ENCODE peak calls at places on chromosomes 16 and 17, in seven cellular contexts. Z is adipocyte; M is CD8-positive, alpha-beta memory T cell; G is CD4-positive, alpha-beta memory T cell; H is prostate gland; P is transverse colon; T is heart left ventricle. O is an unnamed sample. For H3K4me1 and H3K27me3, the result is how much of the 10 kb centered on the place peaks cover.

GRCh38 chr16:83809092-83809491 is 1.3 kb downstream of the HSBP1 start:
- DNase-seq in Z (no peak), M (no peak), G (no peak), H (no peak), P (no peak), T (no peak), O (no peak)

GRCh38 chr17:32192379-32192778 is 50.1 kb downstream of the RHOT1 start:
- DNase-seq in Z (peak), M (no peak), G (no peak), H (no peak), P (no peak), T (no peak), O (no peak)

GRCh38 chr16:24309222-24309905 is 53.2 kb downstream of the CACNG3 start:
- DNase-seq in Z (no peak), M (no peak), G (no peak), H (no peak), P (no peak), T (no peak), O (no peak)

GRCh38 chr16:75075688-75076268 is 40.8 kb downstream of the LDHD start:
- DNase-seq in Z (no peak), M (no peak), G (no peak), H (no peak), P (no peak), T (no peak), O (no peak)

GRCh38 chr17:72143245-72143644 is 22.4 kb downstream of the SOX9 start:
- DNase-seq in Z (no peak), M (no peak), G (no peak), H (no peak), P (no peak), T (no peak), O (no peak)

GRCh38 chr16:14341324-14342225 is 270.5 kb downstream of the MRTFB start:
- DNase-seq in Z (no peak), M (no peak), G (no peak), H (no peak), P (no peak), T (no peak), O (no peak)

GRCh38 chr17:11610999-11611566 is 12.8 kb downstream of the DNAH9 start:
- DNase-seq in Z (no peak), M (no peak), G (no peak), H (no peak), P (no peak), T (no peak), O (no peak)

GRCh38 chr17:2056221-2057129 is 1.6 kb downstream of the HIC1 start:
- DNase-seq in Z (peak), M (peak), G (peak), H (no peak), P (peak), T (no peak), O (no peak)

GRCh38 chr17:48442819-48443218 is 12.8 kb upstream of the SKAP1 start:
- DNase-seq in Z (no peak), M (no peak), G (peak), H (no peak), P (no peak), T (no peak), O (no peak)

GRCh38 chr16:23788653-23789052 is 33.8 kb downstream of the CHP2 start:
- DNase-seq in Z (no peak), M (no peak), G (no peak), H (no peak), P (no peak), T (no peak), O (no peak)

GRCh38 chr17:5580367-5580766 is 3.9 kb downstream of the NLRP1 start:
- DNase-seq in Z (peak), M (no peak), G (no peak), H (no peak), P (no peak), T (no peak), O (no peak)

GRCh38 chr16:12229759-12230594 is 253.4 kb downstream of the SNX29 start:
- DNase-seq in Z (peak), M (no peak), G (no peak), H (no peak), P (no peak), T (no peak), O (peak)

GRCh38 chr17:75979705-75980187 is 706 bp downstream of the TEN1 start:
- DNase-seq in Z (peak), M (no peak), G (no peak), H (no peak), P (no peak), T (no peak), O (no peak)

GRCh38 chr16:69626256-69626655 is 60.5 kb downstream of the NFAT5 start:
- DNase-seq in Z (peak), M (no peak), G (no peak), H (no peak), P (no peak), T (no peak), O (peak)

GRCh38 chr17:32813021-32813420 is 63.9 kb downstream of the MYO1D start:
- DNase-seq in Z (no peak), M (no peak), G (no peak), H (no peak), P (no peak), T (no peak), O (peak)

GRCh38 chr16:35631261-35631945 is 2172.0 kb downstream of the TP53TG3F start:
- DNase-seq in Z (no peak), M (no peak), G (no peak), H (no peak), P (no peak), T (no peak), O (no peak)

GRCh38 chr16:53159781-53160436 is 105.1 kb downstream of the CHD9 start:
- DNase-seq in Z (peak), M (peak), G (peak), H (no peak), P (no peak), T (no peak), O (no peak)

GRCh38 chr17:45867171-45867570 is 22.5 kb downstream of the SPPL2C start:
- DNase-seq in Z (no peak), M (no peak), G (no peak), H (no peak), P (no peak), T (no peak), O (no peak)

GRCh38 chr16:46843898-46844642 is 13.1 kb upstream of the C16orf87 start:
- DNase-seq in Z (no peak), M (no peak), G (no peak), H (no peak), P (no peak), T (no peak), O (no peak)

DNA sequence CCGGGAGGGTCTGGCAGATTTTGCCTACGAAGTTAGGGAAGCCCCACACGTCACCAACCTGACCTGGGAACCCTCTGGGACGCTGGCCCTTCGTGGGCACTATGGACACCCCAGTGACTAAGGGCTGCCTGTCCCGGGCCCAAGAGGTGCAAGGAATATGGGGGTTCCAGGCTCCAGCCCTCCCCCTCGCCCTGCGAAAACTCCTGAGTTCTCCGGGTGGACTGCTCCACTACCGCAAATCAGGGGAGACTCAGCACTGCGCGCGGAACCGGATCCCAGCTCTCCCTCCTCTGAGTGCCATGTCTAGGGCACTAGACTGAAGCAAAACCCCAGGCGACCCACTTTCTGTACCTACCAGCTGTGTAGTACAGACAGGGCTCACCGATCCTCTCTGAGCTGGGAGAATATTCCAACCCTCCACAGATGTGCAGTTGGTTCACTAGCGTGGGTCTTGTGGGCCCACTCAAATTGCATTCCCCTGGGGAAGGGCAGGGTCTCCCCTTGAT is at the start of gene ARL5C:
- DNase-seq in Z (no peak), M (no peak), G (no peak), H (no peak), P (no peak), T (no peak), O (no peak)
- H3K4me1 ChIP-seq in Z (under half), M (under half), G (under half), H (under half), P (under half), T (under half), O (under half)

DNA sequence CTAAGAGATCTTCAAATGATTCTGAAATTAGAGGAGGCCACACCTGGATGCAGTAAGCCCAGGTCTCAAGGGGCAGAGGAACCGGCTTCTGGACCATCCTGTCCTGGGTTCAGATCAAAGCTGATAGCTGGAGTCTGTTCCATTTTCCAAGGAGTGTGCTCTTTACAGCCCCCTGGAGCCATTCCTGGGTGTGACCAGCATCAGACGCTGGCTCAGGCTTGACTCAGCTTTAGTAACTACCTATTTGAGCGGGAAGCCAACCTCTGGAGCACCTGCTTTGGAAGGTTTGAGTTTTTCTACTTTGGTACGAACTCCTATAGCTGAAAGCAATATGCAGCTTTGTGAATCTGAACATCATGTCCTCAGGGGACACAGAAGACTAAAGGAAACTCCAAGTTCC is 12.9 kb upstream of the BBS2 start:
- DNase-seq in Z (no peak), M (no peak), G (no peak), H (no peak), P (no peak), T (no peak), O (no peak)
- H3K27me3 ChIP-seq in Z (under half), M (under half), G (under half), H (under half), P (under half), T (under half), O (under half)

GRCh38 chr17:10094806-10095205 is 103.6 kb downstream of the GAS7 start:
- DNase-seq in Z (no peak), M (no peak), G (no peak), H (no peak), P (no peak), T (no peak), O (no peak)
- H3K4me1 ChIP-seq in Z (under half), M (under half), G (under half), H (under half), P (under half), T (under half), O (under half)

DNA sequence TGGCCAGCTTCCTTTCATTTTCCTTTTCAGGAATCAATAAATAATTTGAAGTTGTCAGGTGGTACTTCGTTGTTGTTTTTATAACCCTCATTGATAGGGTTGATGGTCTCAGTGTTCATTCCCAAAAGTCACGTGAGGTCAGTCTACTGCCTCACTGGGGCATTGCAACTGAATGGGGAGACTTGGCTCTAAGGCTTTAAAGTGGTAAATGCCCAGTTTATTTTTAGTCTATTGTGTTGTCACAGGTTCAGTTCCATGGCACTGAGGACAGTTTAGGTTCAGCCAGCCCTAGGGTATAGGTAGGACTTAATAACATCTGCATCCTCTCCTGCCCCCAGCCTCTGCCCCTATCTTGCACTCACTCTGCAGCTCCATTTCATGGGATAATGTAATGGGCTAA is 33.5 kb upstream of the NGFR start:
- DNase-seq in Z (no peak), M (no peak), G (no peak), H (no peak), P (no peak), T (no peak), O (no peak)
- H3K27me3 ChIP-seq in Z (half or more), M (under half), G (under half), H (under half), P (half or more), T (under half), O (half or more)

GRCh38 chr17:39703913-39704312 is 4.0 kb downstream of the ERBB2 start:
- DNase-seq in Z (no peak), M (no peak), G (no peak), H (no peak), P (no peak), T (no peak), O (no peak)

GRCh38 chr17:39705786-39706348 is 6.0 kb downstream of the ERBB2 start:
- DNase-seq in Z (no peak), M (no peak), G (no peak), H (peak), P (peak), T (peak), O (peak)

GRCh38 chr17:39702901-39703893 is 3.3 kb downstream of the ERBB2 start:
- DNase-seq in Z (no peak), M (no peak), G (no peak), H (peak), P (no peak), T (no peak), O (no peak)

GRCh38 chr17:39706383-39706782 is 6.5 kb downstream of the ERBB2 start:
- DNase-seq in Z (no peak), M (no peak), G (no peak), H (no peak), P (no peak), T (no peak), O (no peak)

DNA sequence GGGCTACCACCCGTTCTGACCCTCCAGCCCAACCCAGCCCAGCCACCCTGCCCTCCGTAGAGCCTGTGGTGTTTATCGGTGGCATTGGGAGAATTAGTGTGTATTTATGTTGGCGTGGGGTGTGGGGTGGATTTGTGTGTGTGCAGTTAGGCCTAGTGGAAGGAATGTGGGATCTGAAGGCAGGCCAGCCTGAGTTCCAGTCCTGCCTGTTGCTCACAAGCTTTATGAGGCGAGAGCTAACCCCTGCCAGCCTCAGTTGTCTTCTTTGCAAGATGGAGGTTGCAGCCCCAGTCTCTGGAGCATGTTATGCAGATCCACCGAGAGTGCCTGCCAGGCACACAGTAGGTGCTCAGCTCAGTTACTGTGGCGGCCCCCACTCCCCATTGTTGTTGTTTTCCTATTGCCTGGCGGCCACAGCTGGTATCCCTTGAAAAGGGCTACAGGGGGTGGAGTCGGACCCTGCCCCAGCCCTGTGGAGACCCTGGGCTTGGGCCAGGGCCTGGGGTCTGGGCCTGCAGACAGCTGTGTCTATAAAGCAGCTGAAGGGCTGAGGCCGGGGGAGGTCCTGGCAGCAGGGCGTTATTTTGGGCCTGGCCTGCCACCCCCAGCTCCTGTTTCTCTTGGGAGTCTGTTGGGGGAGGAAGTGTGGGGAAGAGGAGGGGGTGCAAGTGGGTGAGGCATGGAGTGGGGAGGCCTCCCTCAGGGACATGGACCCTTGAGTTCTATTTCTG is 5.1 kb downstream of the ERBB2 start:
- DNase-seq in Z (peak), M (no peak), G (no peak), H (peak), P (no peak), T (peak), O (no peak)
- H3K4me1 ChIP-seq in Z (under half), M (under half), G (under half), H (under half), P (half or more), T (under half), O (under half)

GRCh38 chr17:17724307-17724921 is 43.2 kb downstream of the RAI1 start:
- DNase-seq in Z (peak), M (no peak), G (no peak), H (no peak), P (no peak), T (peak), O (no peak)
- H3K27me3 ChIP-seq in Z (under half), M (under half), G (under half), H (under half), P (under half), T (under half), O (under half)

DNA sequence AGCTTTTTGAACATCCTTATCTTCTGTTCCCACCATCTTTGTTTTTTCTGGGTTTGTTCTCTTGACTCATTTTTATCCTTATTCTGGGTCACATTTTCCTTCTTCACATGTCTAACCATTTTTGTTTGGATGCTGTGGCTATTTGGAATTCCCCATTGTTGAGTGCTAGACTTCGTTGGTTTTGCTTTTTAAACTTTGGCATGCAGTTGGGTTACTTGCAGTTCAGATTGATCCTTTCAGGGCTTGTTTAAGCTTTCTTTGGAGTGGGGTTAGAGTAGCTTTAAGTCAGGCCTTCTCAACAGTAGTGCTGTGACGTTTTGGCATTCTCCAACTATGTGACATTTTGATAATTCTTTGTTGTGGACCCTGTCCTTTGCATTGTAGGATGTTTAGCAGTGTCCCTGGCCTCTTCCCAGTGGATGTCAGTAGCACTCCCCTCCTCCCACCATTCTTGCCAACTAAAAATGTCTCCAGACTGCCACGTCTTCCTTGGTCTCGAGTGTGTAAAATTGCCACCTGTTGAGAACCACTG is 21.1 kb downstream of the PRMT7 start:
- DNase-seq in Z (peak), M (no peak), G (no peak), H (no peak), P (no peak), T (no peak), O (no peak)
- H3K4me1 ChIP-seq in Z (under half), M (under half), G (under half), H (under half), P (under half), T (under half), O (under half)

GRCh38 chr17:9016941-9017552 is 4.3 kb upstream of the NTN1 start:
- DNase-seq in Z (no peak), M (no peak), G (no peak), H (no peak), P (no peak), T (no peak), O (no peak)
- H3K27me3 ChIP-seq in Z (under half), M (under half), G (under half), H (under half), P (under half), T (under half), O (half or more)

O was measured in foreskin keratinocyte.